ENCODE peak calls at places on chromosomes 7 and 10, in seven cellular contexts. F, E, Q, L, N, Z and K are unnamed samples.

GRCh38 chr7:144670251-144670650 is 165.6 kb downstream of the TPK1 start:
- DNase-seq in L (no peak), E (no peak), F (no peak), N (no peak), Z (no peak), Q (no peak), K (no peak)

GRCh38 chr10:34804306-34804705 is 10.8 kb downstream of the PARD3 start:
- DNase-seq in L (peak), Q (no peak), E (no peak), N (no peak), Z (peak), F (no peak), K (no peak)

GRCh38 chr10:44325157-44325556 is 59.7 kb downstream of the CXCL12 start:
- DNase-seq in F (peak), Q (peak), L (no peak), N (no peak), Z (no peak), E (no peak), K (no peak)

GRCh38 chr7:67493386-67493785 is 496.8 kb downstream of the TYW1 start:
- DNase-seq in Q (no peak), N (no peak), F (no peak), E (no peak), Z (no peak), L (no peak), K (no peak)

GRCh38 chr10:116891208-116891607 is 41.9 kb downstream of the ENO4 start:
- DNase-seq in E (peak), N (no peak), Z (peak), F (no peak), Q (peak), L (peak), K (peak)

GRCh38 chr7:40299097-40299496 is 164.3 kb downstream of the SUGCT start:
- DNase-seq in F (no peak), L (peak), N (no peak), E (no peak), Q (no peak), Z (peak), K (peak)

GRCh38 chr7:3463696-3464095 is 162.6 kb downstream of the SDK1 start:
- DNase-seq in Q (no peak), Z (no peak), L (no peak), E (no peak), N (no peak), F (no peak), K (no peak)

GRCh38 chr7:135509839-135510602 is at the start of gene CNOT4:
- DNase-seq in Z (peak), L (peak), E (peak), N (peak), F (peak), Q (peak), K (peak)

GRCh38 chr10:48684792-48685651 is at the start of gene WDFY4:
- DNase-seq in L (no peak), E (no peak), N (no peak), F (no peak), Z (no peak), Q (no peak), K (no peak)

GRCh38 chr10:110755781-110756180 is 111.6 kb downstream of the RBM20 start:
- DNase-seq in Z (no peak), N (no peak), F (no peak), E (no peak), L (no peak), Q (no peak), K (no peak)

GRCh38 chr10:110751845-110752244 is 107.7 kb downstream of the RBM20 start:
- DNase-seq in E (no peak), L (no peak), Q (no peak), N (no peak), F (no peak), Z (no peak), K (no peak)

GRCh38 chr10:110756886-110757285 is 112.8 kb downstream of the RBM20 start:
- DNase-seq in Q (no peak), Z (no peak), N (no peak), L (no peak), F (no peak), E (no peak), K (no peak)

GRCh38 chr10:110753462-110753861 is 109.3 kb downstream of the RBM20 start:
- DNase-seq in E (no peak), Q (no peak), Z (no peak), F (no peak), L (no peak), N (no peak), K (no peak)

DNA sequence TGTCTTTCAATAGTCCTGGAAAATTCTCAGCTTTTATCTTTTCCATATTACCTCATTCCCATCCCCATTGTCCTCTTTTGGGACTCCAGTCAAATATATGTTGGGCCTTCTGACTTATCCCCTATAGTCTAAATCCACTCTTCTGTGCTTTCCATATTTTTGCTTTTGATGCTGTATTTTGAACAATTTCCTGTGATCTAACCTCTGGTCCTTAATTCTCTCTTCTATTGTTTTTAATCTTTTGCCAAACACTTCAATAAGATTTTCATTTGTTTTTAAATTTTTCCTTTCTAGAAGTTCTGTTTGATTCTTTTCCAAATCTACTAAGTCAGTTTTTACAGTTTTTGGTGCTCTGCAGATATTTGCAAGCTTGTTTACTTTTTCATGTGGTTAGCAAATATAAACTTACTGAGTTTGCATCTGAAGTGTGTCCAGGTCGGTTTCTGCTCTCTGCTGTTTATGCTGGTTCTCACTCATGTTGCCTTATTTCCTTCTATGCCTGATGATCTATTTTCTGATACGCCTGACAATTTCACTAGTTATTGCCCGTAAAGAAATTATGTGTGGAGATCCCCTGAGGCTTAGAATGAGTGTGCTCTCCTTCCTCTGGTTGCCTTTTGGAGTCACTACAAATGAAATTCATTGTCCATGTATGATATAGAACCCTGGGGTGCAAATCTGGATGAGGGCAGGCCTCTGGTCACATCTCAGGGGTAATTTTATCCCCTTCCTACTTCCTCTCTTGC is 110.4 kb downstream of the RBM20 start:
- DNase-seq in Z (no peak), L (no peak), F (no peak), N (no peak), Q (no peak), E (no peak), K (no peak)
- TF ChIP-seq CTCF in Z (no peak), L (no peak), F (no peak), N (no peak), Q (no peak), E (no peak), K (no peak)

GRCh38 chr10:70738425-70739121 is 46.6 kb downstream of the TBATA start:
- DNase-seq in F (no peak), Z (no peak), E (no peak), N (no peak), L (no peak), Q (no peak), K (no peak)
- TF ChIP-seq CTCF in F (no peak), Z (no peak), E (no peak), N (no peak), L (no peak), Q (no peak), K (no peak)

DNA sequence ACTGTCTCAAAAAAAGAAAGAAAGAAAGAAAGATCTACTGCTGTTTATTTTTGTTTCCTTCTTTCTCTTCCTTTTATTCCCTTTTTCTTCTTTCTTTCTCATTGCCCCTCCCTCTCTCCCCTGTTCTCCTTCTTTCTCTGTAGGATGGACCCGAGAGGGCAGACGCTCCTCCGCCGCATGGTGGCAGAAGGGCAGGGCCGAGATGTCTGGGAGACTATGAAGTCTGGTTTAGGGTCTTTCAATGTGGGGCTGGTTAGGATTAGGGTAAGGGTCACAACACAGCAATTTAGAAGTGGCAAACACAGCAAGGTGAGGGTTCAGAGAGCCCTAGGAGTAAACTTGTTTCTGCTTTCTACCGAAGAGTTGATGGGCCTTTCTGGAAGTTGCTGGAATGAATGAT is 45.7 kb upstream of the RASGEF1A start:
- DNase-seq in N (no peak), Z (no peak), L (no peak), F (no peak), Q (no peak), E (no peak), K (no peak)
- TF ChIP-seq CTCF in N (no peak), Z (no peak), L (no peak), F (no peak), Q (no peak), E (no peak), K (no peak)

DNA sequence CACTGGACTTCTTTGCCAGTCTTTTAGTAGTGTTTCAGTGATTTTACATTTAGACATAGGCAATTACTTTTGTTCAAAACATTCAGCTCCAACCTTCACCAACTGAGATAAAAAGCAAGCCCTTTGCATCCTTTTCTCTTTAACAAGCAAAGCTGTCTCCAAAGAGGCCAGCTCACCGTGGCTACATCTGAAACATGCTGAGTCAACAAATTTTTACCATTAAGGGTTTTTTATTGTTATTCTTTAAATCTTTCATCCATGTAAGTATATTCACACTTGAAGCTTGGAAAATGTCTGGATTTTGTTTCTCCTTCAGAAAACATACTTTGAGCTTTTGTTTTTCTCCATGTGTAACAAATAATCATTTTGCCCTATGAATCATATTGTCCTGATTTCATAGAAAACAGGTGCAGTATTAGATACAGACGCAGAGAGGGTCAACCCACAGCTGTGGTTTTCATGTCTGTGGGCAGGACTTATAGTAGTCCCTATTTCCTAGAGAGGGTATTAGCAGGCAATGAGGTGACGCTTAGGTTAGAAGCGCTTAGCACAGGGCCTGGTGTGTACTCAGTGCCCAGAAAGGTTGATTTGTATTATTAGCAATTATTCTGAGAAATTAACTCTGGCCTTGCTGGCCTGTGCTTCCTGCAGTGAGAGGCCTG is 99.5 kb downstream of the MKI67 start:
- DNase-seq in F (no peak), Z (no peak), E (no peak), L (no peak), N (no peak), Q (no peak), K (no peak)
- TF ChIP-seq CTCF in F (no peak), Z (no peak), E (no peak), L (no peak), N (no peak), Q (no peak), K (no peak)

DNA sequence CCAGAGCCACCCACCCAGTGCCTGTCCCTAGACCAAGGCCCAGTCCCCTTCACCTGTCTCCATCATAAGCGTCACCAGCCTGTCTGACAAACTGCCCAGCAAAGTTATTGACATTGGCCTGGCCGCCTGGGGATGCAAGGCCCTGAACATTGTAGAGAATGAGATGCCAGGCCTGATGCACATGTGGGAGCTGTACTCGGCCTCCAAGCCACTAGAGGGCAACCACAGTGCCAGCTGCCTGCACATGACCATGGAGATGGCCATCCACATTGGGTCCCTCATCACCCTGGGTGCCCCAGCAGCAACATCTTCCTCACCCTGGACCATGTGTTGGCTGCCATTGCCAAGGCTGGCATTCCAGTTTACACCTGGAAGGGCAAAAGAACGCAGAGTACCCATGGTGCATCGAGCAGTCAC is 63.7 kb upstream of the ANTXRL start:
- DNase-seq in F (no peak), L (no peak), Q (no peak), N (no peak), E (no peak), Z (no peak), K (no peak)
- TF ChIP-seq CTCF in F (no peak), L (no peak), Q (no peak), N (no peak), E (no peak), Z (no peak), K (peak)

GRCh38 chr10:122954731-122955050 is 664 bp upstream of the C10orf88 start:
- DNase-seq in L (no peak), F (peak), Z (no peak), E (no peak), Q (no peak), N (no peak), K (no peak)

GRCh38 chr10:122953827-122954730 is at the start of gene C10orf88:
- DNase-seq in L (peak), Q (peak), Z (peak), E (peak), N (peak), F (peak), K (peak)

GRCh38 chr10:122949296-122949695 is 4.7 kb downstream of the C10orf88 start:
- DNase-seq in N (no peak), F (no peak), E (no peak), Q (no peak), L (no peak), Z (peak), K (no peak)
- TF ChIP-seq CTCF in N (no peak), F (no peak), E (no peak), Q (no peak), L (no peak), Z (no peak), K (no peak)